ENCODE peak calls at places on chromosomes 16 and 17, in four cellular contexts. U is foreskin fibroblast, Q is EL, T is AG09319. Y is an unnamed sample.

GRCh38 chr16:81259916-81260315 is 21.4 kb downstream of the BCO1 start:
- DNase-seq in Q (no peak), T (no peak), U (no peak), Y (no peak)

GRCh38 chr16:85722066-85722465 is 28.8 kb downstream of the C16orf74 start:
- DNase-seq in Q (no peak), U (no peak), T (no peak), Y (no peak)

GRCh38 chr17:57108656-57109392 is 23.8 kb downstream of the AKAP1 start:
- DNase-seq in U (no peak), Q (no peak), T (no peak), Y (no peak)

GRCh38 chr16:23877107-23878070 is 41.6 kb downstream of the PRKCB start:
- DNase-seq in T (no peak), U (no peak), Q (no peak), Y (no peak)

GRCh38 chr16:26505501-26505900 is 561.2 kb upstream of the C16orf82 start:
- DNase-seq in T (no peak), U (no peak), Q (no peak), Y (no peak)

GRCh38 chr17:81391268-81391963 is 3.8 kb upstream of the BAHCC1 start:
- DNase-seq in Q (no peak), T (no peak), U (no peak), Y (no peak)

GRCh38 chr17:45038771-45039634 is 12.4 kb downstream of the DCAKD start:
- DNase-seq in Q (no peak), T (no peak), U (no peak), Y (no peak)

GRCh38 chr17:79435296-79435695 is 175.6 kb downstream of the RBFOX3 start:
- DNase-seq in Q (no peak), T (no peak), U (no peak), Y (no peak)

GRCh38 chr17:40065041-40065770 is 2.4 kb downstream of the THRA start:
- DNase-seq in T (no peak), U (peak; percentile 69), Q (peak; percentile 70), Y (no peak)

Y was measured in smooth muscle cell of the brain vasculature.